ENCODE peak calls at places on chromosome X, in four cellular contexts. P is IMR-90, Y is K562, U is GM12878. K is an unnamed sample. For H3K4me1, the result is how much of the 10 kb centered on the place peaks cover.

GRCh38 chrX:16822723-16823122 is 36.5 kb downstream of the TXLNG start:
- DNase-seq in Y (no peak), P (peak), U (no peak), K (no peak)

GRCh38 chrX:110588164-110588563 is 207.5 kb downstream of the CHRDL1 start:
- DNase-seq in P (no peak), Y (no peak), U (no peak), K (no peak)

GRCh38 chrX:134929813-134930212 is 61.0 kb upstream of the SMIM10 start:
- DNase-seq in Y (no peak), U (no peak), P (no peak), K (no peak)

GRCh38 chrX:68498508-68499379 is at the start of gene YIPF6:
- DNase-seq in Y (peak), U (no peak), P (peak), K (peak)

GRCh38 chrX:121231566-121232358 is 184.4 kb downstream of the GLUD2 start:
- DNase-seq in P (no peak), U (no peak), Y (no peak), K (no peak)

GRCh38 chrX:72041901-72042859 is 89.5 kb downstream of the RTL5 start:
- DNase-seq in U (no peak), P (peak), Y (no peak), K (no peak)

GRCh38 chrX:13048265-13048664 is 3.8 kb upstream of the FAM9C start:
- DNase-seq in U (no peak), P (peak), Y (no peak), K (no peak)

GRCh38 chrX:111098874-111099273 is 2.9 kb downstream of the PAK3 start:
- DNase-seq in U (no peak), P (peak), Y (peak), K (no peak)

GRCh38 chrX:133171962-133172708 is 46.0 kb downstream of the TFDP3 start:
- DNase-seq in P (no peak), U (no peak), Y (no peak), K (no peak)

GRCh38 chrX:16566571-16566970 is 83.4 kb upstream of the S100G start:
- DNase-seq in Y (no peak), P (no peak), U (no peak), K (no peak)

GRCh38 chrX:50430917-50431316 is 39.7 kb downstream of the DGKK start:
- DNase-seq in P (no peak), U (no peak), Y (no peak), K (no peak)

GRCh38 chrX:45765281-45765680 is 564.6 kb upstream of the DIPK2B start:
- DNase-seq in U (no peak), P (no peak), Y (no peak), K (no peak)

GRCh38 chrX:45760187-45760742 is 559.6 kb upstream of the DIPK2B start:
- DNase-seq in U (no peak), Y (no peak), P (no peak), K (no peak)

GRCh38 chrX:45765726-45766125 is 565.0 kb upstream of the DIPK2B start:
- DNase-seq in P (no peak), Y (no peak), U (no peak), K (no peak)

GRCh38 chrX:45761920-45762319 is 561.2 kb upstream of the DIPK2B start:
- DNase-seq in U (no peak), Y (no peak), P (no peak), K (no peak)

GRCh38 chrX:45762699-45763647 is 562.3 kb upstream of the DIPK2B start:
- DNase-seq in U (peak), Y (no peak), P (no peak), K (no peak)
- H3K4me1 ChIP-seq in U (under half), Y (under half), P (under half), K (under half)

GRCh38 chrX:15299945-15300851 is 15.2 kb downstream of the ASB11 start:
- DNase-seq in P (peak), U (no peak), Y (peak), K (no peak)
- TF ChIP-seq CHD1 in P (no peak), U (no peak), Y (no peak), K (no peak)

GRCh38 chrX:10630320-10630719 is 9.9 kb upstream of the MID1 start:
- DNase-seq in U (no peak), Y (no peak), P (no peak), K (no peak)
- H3K4me1 ChIP-seq in U (under half), Y (under half), P (under half), K (under half)

GRCh38 chrX:153475751-153476281 is 5.4 kb upstream of the HAUS7 start:
- DNase-seq in P (no peak), U (no peak), Y (no peak), K (no peak)

GRCh38 chrX:153477458-153477857 is 7.1 kb upstream of the HAUS7 start:
- DNase-seq in P (no peak), U (no peak), Y (no peak), K (no peak)

GRCh38 chrX:153477039-153477438 is 6.7 kb upstream of the HAUS7 start:
- DNase-seq in U (no peak), Y (no peak), P (peak), K (no peak)

GRCh38 chrX:153477901-153478300 is 7.5 kb upstream of the HAUS7 start:
- DNase-seq in U (no peak), P (no peak), Y (no peak), K (no peak)

GRCh38 chrX:153476628-153477027 is 6.3 kb upstream of the HAUS7 start:
- DNase-seq in Y (no peak), U (no peak), P (peak), K (no peak)
- TF ChIP-seq CHD1 in Y (no peak), U (no peak), P (no peak), K (no peak)

K was measured in H1.